ENCODE peak calls at places on chromosomes 2 and 18, in seven cellular contexts. One of them, this sample, is unnamed.
A peak's percentile ranks its signal among the peaks of the same experiment; 100 is the strongest.

GRCh38 chr2:42063383-42064171 is 15.8 kb downstream of the PKDCC start:
- DNase-seq in small intestine: no peak
- DNase-seq in heart right ventricle: no peak
- DNase-seq in heart left ventricle: no peak
- DNase-seq in aorta: no peak
- DNase-seq in breast epithelium: no peak
- DNase-seq in GM23338: no peak
- DNase-seq in this sample: no peak

GRCh38 chr2:145158051-145158586 is 638.2 kb upstream of the ZEB2 start:
- DNase-seq in small intestine: no peak
- DNase-seq in heart right ventricle: peak; percentile 35
- DNase-seq in heart left ventricle: peak; percentile 43
- DNase-seq in aorta: peak; percentile 74
- DNase-seq in breast epithelium: no peak
- DNase-seq in GM23338: no peak
- DNase-seq in this sample: peak; percentile 83

GRCh38 chr2:230335461-230335863 is 8.5 kb downstream of the SP140L start:
- DNase-seq in small intestine: no peak
- DNase-seq in heart right ventricle: no peak
- DNase-seq in heart left ventricle: no peak
- DNase-seq in aorta: no peak
- DNase-seq in breast epithelium: no peak
- DNase-seq in GM23338: no peak
- DNase-seq in this sample: no peak

GRCh38 chr2:105454801-105455485 is 56.1 kb upstream of the FHL2 start:
- DNase-seq in small intestine: peak; percentile 98
- DNase-seq in heart right ventricle: no peak
- DNase-seq in heart left ventricle: no peak
- DNase-seq in aorta: no peak
- DNase-seq in breast epithelium: peak; percentile 47
- DNase-seq in GM23338: peak; percentile 69
- DNase-seq in this sample: no peak

GRCh38 chr2:84792856-84793522 is 87.9 kb downstream of the TRABD2A start:
- DNase-seq in small intestine: no peak
- DNase-seq in heart right ventricle: no peak
- DNase-seq in heart left ventricle: no peak
- DNase-seq in aorta: no peak
- DNase-seq in breast epithelium: no peak
- DNase-seq in GM23338: no peak
- DNase-seq in this sample: no peak

GRCh38 chr18:62555135-62555534 is 32.3 kb downstream of the ZCCHC2 start:
- DNase-seq in small intestine: peak; percentile 58
- DNase-seq in heart right ventricle: no peak
- DNase-seq in heart left ventricle: no peak
- DNase-seq in aorta: no peak
- DNase-seq in breast epithelium: no peak
- DNase-seq in GM23338: no peak
- DNase-seq in this sample: no peak

GRCh38 chr2:237742614-237743013 is 56.0 kb upstream of the RBM44 start:
- DNase-seq in small intestine: peak; percentile 57
- DNase-seq in heart right ventricle: no peak
- DNase-seq in heart left ventricle: no peak
- DNase-seq in aorta: no peak
- DNase-seq in breast epithelium: no peak
- DNase-seq in GM23338: no peak
- DNase-seq in this sample: no peak

GRCh38 chr2:95010126-95010525 is 15.4 kb upstream of the MAL start:
- DNase-seq in small intestine: no peak
- DNase-seq in heart right ventricle: no peak
- DNase-seq in heart left ventricle: no peak
- DNase-seq in aorta: no peak
- DNase-seq in breast epithelium: no peak
- DNase-seq in GM23338: no peak
- DNase-seq in this sample: no peak

GRCh38 chr18:74589021-74589420 is 8.6 kb upstream of the ZNF407 start:
- DNase-seq in small intestine: no peak
- DNase-seq in heart right ventricle: no peak
- DNase-seq in heart left ventricle: no peak
- DNase-seq in aorta: no peak
- DNase-seq in breast epithelium: no peak
- DNase-seq in GM23338: no peak
- DNase-seq in this sample: no peak

GRCh38 chr18:24319757-24320156 is 77.9 kb downstream of the OSBPL1A start:
- DNase-seq in small intestine: peak; percentile 81
- DNase-seq in heart right ventricle: no peak
- DNase-seq in heart left ventricle: no peak
- DNase-seq in aorta: no peak
- DNase-seq in breast epithelium: no peak
- DNase-seq in GM23338: no peak
- DNase-seq in this sample: no peak

GRCh38 chr18:49096021-49096420 is 145.3 kb upstream of the SMAD7 start:
- DNase-seq in small intestine: no peak
- DNase-seq in heart right ventricle: no peak
- DNase-seq in heart left ventricle: no peak
- DNase-seq in aorta: no peak
- DNase-seq in breast epithelium: no peak
- DNase-seq in GM23338: no peak
- DNase-seq in this sample: no peak

GRCh38 chr2:29325544-29325943 is 210.3 kb downstream of the CLIP4 start:
- DNase-seq in small intestine: no peak
- DNase-seq in heart right ventricle: no peak
- DNase-seq in heart left ventricle: no peak
- DNase-seq in aorta: no peak
- DNase-seq in breast epithelium: no peak
- DNase-seq in GM23338: no peak
- DNase-seq in this sample: no peak

GRCh38 chr18:38751897-38752296 is 1186.3 kb upstream of the CELF4 start:
- DNase-seq in small intestine: no peak
- DNase-seq in heart right ventricle: no peak
- DNase-seq in heart left ventricle: no peak
- DNase-seq in aorta: no peak
- DNase-seq in breast epithelium: no peak
- DNase-seq in GM23338: peak; percentile 8
- DNase-seq in this sample: no peak

GRCh38 chr18:33744032-33744697 is 166.1 kb downstream of the ASXL3 start:
- DNase-seq in small intestine: peak; percentile 17
- DNase-seq in heart right ventricle: no peak
- DNase-seq in heart left ventricle: no peak
- DNase-seq in aorta: no peak
- DNase-seq in breast epithelium: no peak
- DNase-seq in GM23338: peak; percentile 29
- DNase-seq in this sample: no peak

GRCh38 chr2:172012688-172013358 is 13.1 kb downstream of the METAP1D start:
- DNase-seq in small intestine: no peak
- DNase-seq in heart right ventricle: no peak
- DNase-seq in heart left ventricle: no peak
- DNase-seq in aorta: no peak
- DNase-seq in breast epithelium: no peak
- DNase-seq in GM23338: peak; percentile 22
- DNase-seq in this sample: peak; percentile 36

GRCh38 chr2:201074996-201075395 is 3.2 kb downstream of the NDUFB3 start:
- DNase-seq in small intestine: no peak
- DNase-seq in heart right ventricle: no peak
- DNase-seq in heart left ventricle: no peak
- DNase-seq in aorta: no peak
- DNase-seq in breast epithelium: no peak
- DNase-seq in GM23338: no peak
- DNase-seq in this sample: no peak

GRCh38 chr2:201071305-201072200 is at the start of the genes HYCC2 and NDUFB3:
- DNase-seq in small intestine: peak; percentile 97
- DNase-seq in heart right ventricle: peak; percentile 92
- DNase-seq in heart left ventricle: peak; percentile 92
- DNase-seq in aorta: peak; percentile 94
- DNase-seq in breast epithelium: peak; percentile 93
- DNase-seq in GM23338: peak; percentile 96
- DNase-seq in this sample: peak; percentile 93

GRCh38 chr2:201073071-201073470 is 1.3 kb downstream of the NDUFB3 start:
- DNase-seq in small intestine: no peak
- DNase-seq in heart right ventricle: no peak
- DNase-seq in heart left ventricle: no peak
- DNase-seq in aorta: no peak
- DNase-seq in breast epithelium: no peak
- DNase-seq in GM23338: no peak
- DNase-seq in this sample: no peak

GRCh38 chr2:201072201-201072530 is 365 bp downstream of the NDUFB3 start:
- DNase-seq in small intestine: no peak
- DNase-seq in heart right ventricle: no peak
- DNase-seq in heart left ventricle: no peak
- DNase-seq in aorta: no peak
- DNase-seq in breast epithelium: no peak
- DNase-seq in GM23338: no peak
- DNase-seq in this sample: no peak

GRCh38 chr2:201070966-201071304 is 536 bp downstream of the HYCC2 start:
- DNase-seq in small intestine: no peak
- DNase-seq in heart right ventricle: no peak
- DNase-seq in heart left ventricle: no peak
- DNase-seq in aorta: no peak
- DNase-seq in breast epithelium: no peak
- DNase-seq in GM23338: no peak
- DNase-seq in this sample: no peak
- H3K4me1 ChIP-seq in small intestine: peaks cover 3% of the 10 kb centered on the region
- H3K4me1 ChIP-seq in heart right ventricle: peaks cover 66% of the 10 kb centered on the region
- H3K4me1 ChIP-seq in heart left ventricle: peaks cover 55% of the 10 kb centered on the region
- H3K4me1 ChIP-seq in aorta: no peaks in the 10 kb centered on the region
- H3K4me1 ChIP-seq in breast epithelium: peaks cover 12% of the 10 kb centered on the region
- H3K4me1 ChIP-seq in GM23338: peaks cover 4% of the 10 kb centered on the region
- H3K4me1 ChIP-seq in this sample: peaks cover 23% of the 10 kb centered on the region

GRCh38 chr2:38296381-38296780 is 80.7 kb downstream of the ATL2 start:
- DNase-seq in small intestine: no peak
- DNase-seq in heart right ventricle: no peak
- DNase-seq in heart left ventricle: no peak
- DNase-seq in aorta: no peak
- DNase-seq in breast epithelium: no peak
- DNase-seq in GM23338: no peak
- DNase-seq in this sample: no peak
- H3K36me3 ChIP-seq in small intestine: peaks cover 9% of the 10 kb centered on the region
- H3K36me3 ChIP-seq in heart right ventricle: peaks cover 72% of the 10 kb centered on the region
- H3K36me3 ChIP-seq in heart left ventricle: peaks cover 67% of the 10 kb centered on the region
- H3K36me3 ChIP-seq in aorta: no peaks in the 10 kb centered on the region
- H3K36me3 ChIP-seq in breast epithelium: peaks cover 10% of the 10 kb centered on the region
- H3K36me3 ChIP-seq in GM23338: peaks cover 12% of the 10 kb centered on the region
- H3K36me3 ChIP-seq in this sample: peaks cover 39% of the 10 kb centered on the region

DNA sequence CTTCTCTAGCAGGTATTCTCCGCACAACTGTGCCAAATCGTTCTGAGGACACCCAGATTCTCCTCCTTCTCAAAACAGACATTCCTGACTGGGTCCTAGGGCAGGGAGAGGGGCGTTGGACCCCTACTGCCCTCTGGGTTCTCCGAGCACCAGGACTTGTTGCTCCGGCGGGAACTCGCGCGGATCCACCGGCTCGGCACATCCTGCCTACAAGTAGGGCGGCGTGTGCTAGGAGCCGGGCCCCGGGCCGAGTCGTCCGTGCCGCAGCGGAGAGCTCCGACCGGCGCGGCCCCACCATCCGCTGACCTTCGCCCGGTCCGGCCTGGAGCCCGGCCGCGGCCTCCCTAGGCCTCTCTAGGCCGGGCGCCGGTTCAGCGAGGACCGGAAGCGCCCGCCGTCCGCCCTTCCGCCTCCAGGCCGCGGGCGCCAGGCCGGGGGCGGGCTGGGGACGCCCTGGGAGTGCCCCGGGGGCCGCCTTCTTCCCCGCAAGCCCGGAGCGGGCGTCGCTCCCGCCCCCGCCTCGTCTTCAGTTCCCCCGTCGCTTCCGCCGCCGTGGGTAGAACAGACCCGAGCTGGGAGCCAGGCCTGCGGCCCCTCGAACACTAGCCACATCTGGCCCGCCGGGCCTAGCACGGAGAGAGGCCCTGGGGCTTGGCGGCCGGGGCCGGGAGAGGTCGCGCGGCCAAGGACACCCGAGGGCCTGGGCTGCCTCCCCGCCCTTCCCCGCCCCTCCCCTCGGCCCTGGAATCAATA is 7.6 kb upstream of the ONECUT2 start:
- DNase-seq in small intestine: peak; percentile 82
- DNase-seq in heart right ventricle: no peak
- DNase-seq in heart left ventricle: no peak
- DNase-seq in aorta: peak; percentile 75
- DNase-seq in breast epithelium: no peak
- DNase-seq in GM23338: peak; percentile 73
- DNase-seq in this sample: no peak
- H3K27me3 ChIP-seq in small intestine: no peaks in the 10 kb centered on the region
- H3K27me3 ChIP-seq in heart right ventricle: peaks cover 96% of the 10 kb centered on the region
- H3K27me3 ChIP-seq in heart left ventricle: peaks cover 44% of the 10 kb centered on the region
- H3K27me3 ChIP-seq in aorta: no peaks in the 10 kb centered on the region
- H3K27me3 ChIP-seq in breast epithelium: peaks cover 7% of the 10 kb centered on the region
- H3K27me3 ChIP-seq in GM23338: peaks cover 87% of the 10 kb centered on the region
- H3K27me3 ChIP-seq in this sample: peaks cover 16% of the 10 kb centered on the region

GRCh38 chr2:159091381-159091780 is 122.9 kb downstream of the TANC1 start:
- DNase-seq in small intestine: no peak
- DNase-seq in heart right ventricle: no peak
- DNase-seq in heart left ventricle: no peak
- DNase-seq in aorta: no peak
- DNase-seq in breast epithelium: no peak
- DNase-seq in GM23338: no peak
- DNase-seq in this sample: no peak
- H3K4me1 ChIP-seq in small intestine: peaks cover 14% of the 10 kb centered on the region
- H3K4me1 ChIP-seq in heart right ventricle: peaks cover 100% of the 10 kb centered on the region
- H3K4me1 ChIP-seq in heart left ventricle: peaks cover 93% of the 10 kb centered on the region
- H3K4me1 ChIP-seq in aorta: peaks cover 6% of the 10 kb centered on the region
- H3K4me1 ChIP-seq in breast epithelium: peaks cover 55% of the 10 kb centered on the region
- H3K4me1 ChIP-seq in GM23338: peaks cover 10% of the 10 kb centered on the region
- H3K4me1 ChIP-seq in this sample: no peaks in the 10 kb centered on the region

DNA sequence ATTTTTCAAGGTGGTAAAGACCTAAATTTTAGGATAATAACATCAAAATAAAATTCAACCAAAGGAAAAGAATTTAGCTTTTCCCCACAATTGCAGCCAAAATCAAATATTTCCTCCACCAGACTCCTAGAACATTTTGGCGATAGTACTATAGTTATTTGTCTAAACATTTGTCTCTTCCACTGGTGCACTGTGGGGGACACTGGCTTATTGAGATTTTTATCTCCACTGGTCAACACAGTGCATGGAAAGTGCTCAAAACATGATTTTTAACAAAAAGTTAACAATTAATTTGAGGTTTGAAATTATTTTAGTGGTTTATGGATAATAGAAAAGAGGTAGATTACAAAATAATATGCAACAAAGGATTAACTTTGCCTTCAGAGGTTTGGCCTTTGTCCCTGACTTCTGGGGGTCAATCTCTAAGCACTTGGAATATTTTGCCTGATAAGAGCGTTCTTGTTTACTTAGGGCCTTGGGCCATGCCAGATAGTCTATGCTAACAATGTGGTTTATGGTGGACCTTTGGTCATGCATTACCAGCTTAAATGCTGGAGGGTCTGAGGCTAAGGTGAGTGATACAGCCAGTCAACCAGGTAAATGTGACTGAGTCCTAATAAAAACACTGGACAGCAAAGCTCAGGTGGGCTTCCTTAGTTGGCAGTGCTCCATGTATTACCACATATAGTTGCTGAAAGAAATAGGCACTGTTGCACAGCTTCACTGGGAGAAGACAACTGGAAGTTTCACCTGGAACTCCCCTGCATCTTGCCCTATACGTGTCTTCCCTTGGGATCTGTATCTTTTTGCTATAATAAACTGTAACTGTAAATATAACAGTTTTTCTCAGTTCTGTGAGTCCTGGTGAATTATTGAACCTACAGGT is 67.2 kb upstream of the SATB2 start:
- DNase-seq in small intestine: peak; percentile 19
- DNase-seq in heart right ventricle: no peak
- DNase-seq in heart left ventricle: no peak
- DNase-seq in aorta: no peak
- DNase-seq in breast epithelium: no peak
- DNase-seq in GM23338: no peak
- DNase-seq in this sample: no peak
- H3K36me3 ChIP-seq in small intestine: no peaks in the 10 kb centered on the region
- H3K36me3 ChIP-seq in heart right ventricle: no peaks in the 10 kb centered on the region
- H3K36me3 ChIP-seq in heart left ventricle: no peaks in the 10 kb centered on the region
- H3K36me3 ChIP-seq in aorta: no peaks in the 10 kb centered on the region
- H3K36me3 ChIP-seq in breast epithelium: no peaks in the 10 kb centered on the region
- H3K36me3 ChIP-seq in GM23338: no peaks in the 10 kb centered on the region
- H3K36me3 ChIP-seq in this sample: no peaks in the 10 kb centered on the region

This sample was measured in pancreas.